ENCODE peak calls at places on chromosomes 4 and X, in six cellular contexts. One of them, this sample, is unnamed.

GRCh38 chr4:5128569-5128968 is 77.3 kb downstream of the STK32B start:
- DNase-seq in left ventricle myocardium inferior: no peak
- DNase-seq in pancreas: no peak
- DNase-seq in psoas muscle: no peak
- DNase-seq in cardiac muscle cell: no peak
- DNase-seq in fibroblast of lung: no peak
- DNase-seq in this sample: no peak

GRCh38 chr4:176188654-176189053 is 6.7 kb downstream of the SPATA4 start:
- DNase-seq in fibroblast of lung: no peak
- DNase-seq in cardiac muscle cell: no peak
- DNase-seq in left ventricle myocardium inferior: no peak
- DNase-seq in psoas muscle: no peak
- DNase-seq in pancreas: no peak
- DNase-seq in this sample: no peak

GRCh38 chr4:80454040-80454439 is 118.5 kb downstream of the CFAP299 start:
- DNase-seq in left ventricle myocardium inferior: no peak
- DNase-seq in fibroblast of lung: no peak
- DNase-seq in pancreas: no peak
- DNase-seq in cardiac muscle cell: no peak
- DNase-seq in psoas muscle: no peak
- DNase-seq in this sample: no peak

GRCh38 chr4:113971706-113972360 is 7.6 kb downstream of the ARSJ start:
- DNase-seq in psoas muscle: no peak
- DNase-seq in pancreas: no peak
- DNase-seq in fibroblast of lung: peak
- DNase-seq in cardiac muscle cell: no peak
- DNase-seq in left ventricle myocardium inferior: no peak
- DNase-seq in this sample: no peak

GRCh38 chr4:19329077-19329476 is 922.6 kb upstream of the SLIT2 start:
- DNase-seq in psoas muscle: no peak
- DNase-seq in pancreas: no peak
- DNase-seq in cardiac muscle cell: no peak
- DNase-seq in fibroblast of lung: no peak
- DNase-seq in left ventricle myocardium inferior: no peak
- DNase-seq in this sample: no peak

GRCh38 chrX:136856527-136856926 is 24.0 kb downstream of the RBMX start:
- DNase-seq in psoas muscle: no peak
- DNase-seq in left ventricle myocardium inferior: no peak
- DNase-seq in pancreas: no peak
- DNase-seq in cardiac muscle cell: no peak
- DNase-seq in fibroblast of lung: no peak
- DNase-seq in this sample: no peak

GRCh38 chrX:103687073-103687695 is 685 bp upstream of the MORF4L2 start:
- DNase-seq in left ventricle myocardium inferior: peak
- DNase-seq in cardiac muscle cell: peak
- DNase-seq in pancreas: peak
- DNase-seq in psoas muscle: peak
- DNase-seq in fibroblast of lung: no peak
- DNase-seq in this sample: peak

GRCh38 chr4:122341906-122342305 is 36.9 kb upstream of the ADAD1 start:
- DNase-seq in cardiac muscle cell: no peak
- DNase-seq in psoas muscle: no peak
- DNase-seq in pancreas: no peak
- DNase-seq in fibroblast of lung: peak
- DNase-seq in left ventricle myocardium inferior: no peak
- DNase-seq in this sample: no peak

GRCh38 chr4:92101609-92102231 is 202.0 kb upstream of the GRID2 start:
- DNase-seq in psoas muscle: no peak
- DNase-seq in left ventricle myocardium inferior: no peak
- DNase-seq in fibroblast of lung: peak
- DNase-seq in pancreas: no peak
- DNase-seq in cardiac muscle cell: no peak
- DNase-seq in this sample: no peak

GRCh38 chr4:137226900-137227299 is 305.4 kb downstream of the PCDH18 start:
- DNase-seq in pancreas: no peak
- DNase-seq in cardiac muscle cell: no peak
- DNase-seq in left ventricle myocardium inferior: no peak
- DNase-seq in fibroblast of lung: peak
- DNase-seq in psoas muscle: no peak
- DNase-seq in this sample: no peak

DNA sequence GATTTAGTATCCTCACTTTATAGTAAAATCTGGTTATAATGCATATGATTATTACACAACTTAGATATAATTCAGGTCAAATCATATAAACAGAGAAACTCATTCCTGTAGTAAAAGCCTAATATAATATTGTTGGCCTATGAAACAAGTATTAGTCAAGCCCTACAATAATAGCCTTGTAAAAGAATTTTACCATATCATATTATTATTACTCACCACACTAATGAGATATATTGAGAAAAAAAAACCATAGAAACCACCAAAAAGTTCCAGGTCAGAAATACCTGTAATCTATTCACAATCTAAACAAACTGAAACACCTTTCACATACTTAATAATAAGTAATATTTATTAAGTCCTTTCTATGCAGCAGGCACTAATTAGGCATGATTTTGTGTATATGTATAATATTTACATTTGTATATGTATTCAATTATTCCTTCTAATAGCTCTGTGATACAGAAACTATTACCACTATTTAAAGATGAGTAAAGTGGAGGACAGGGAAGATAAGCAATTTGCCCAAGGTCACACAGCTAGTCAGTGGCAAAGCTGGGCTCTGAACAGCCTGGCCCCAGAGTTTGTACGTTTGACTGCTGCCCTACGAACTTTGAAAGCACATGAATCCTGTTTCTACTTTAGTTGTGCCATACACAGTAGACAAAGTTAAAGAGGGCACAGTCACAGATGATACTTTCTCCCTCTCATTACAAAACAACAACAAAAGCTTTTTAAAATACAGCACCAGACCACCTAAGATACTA is 9.0 kb downstream of the ZNF827 start:
- DNase-seq in cardiac muscle cell: peak
- DNase-seq in fibroblast of lung: no peak
- DNase-seq in pancreas: no peak
- DNase-seq in left ventricle myocardium inferior: no peak
- DNase-seq in psoas muscle: no peak
- DNase-seq in this sample: no peak
- H3K4me3 ChIP-seq in cardiac muscle cell: no peak
- H3K4me3 ChIP-seq in fibroblast of lung: no peak
- H3K4me3 ChIP-seq in pancreas: no peak
- H3K4me3 ChIP-seq in left ventricle myocardium inferior: no peak
- H3K4me3 ChIP-seq in psoas muscle: peak
- H3K4me3 ChIP-seq in this sample: no peak

GRCh38 chr4:82500830-82501229 is 61.0 kb downstream of the TMEM150C start:
- DNase-seq in left ventricle myocardium inferior: no peak
- DNase-seq in fibroblast of lung: no peak
- DNase-seq in pancreas: no peak
- DNase-seq in cardiac muscle cell: no peak
- DNase-seq in psoas muscle: no peak
- DNase-seq in this sample: no peak
- H3K27ac ChIP-seq in left ventricle myocardium inferior: no peak
- H3K27ac ChIP-seq in fibroblast of lung: no peak
- H3K27ac ChIP-seq in pancreas: no peak
- H3K27ac ChIP-seq in cardiac muscle cell: no peak
- H3K27ac ChIP-seq in psoas muscle: no peak
- H3K27ac ChIP-seq in this sample: no peak

GRCh38 chr4:15012017-15012788 is 9.9 kb downstream of the CPEB2 start:
- DNase-seq in pancreas: no peak
- DNase-seq in fibroblast of lung: no peak
- DNase-seq in psoas muscle: no peak
- DNase-seq in left ventricle myocardium inferior: no peak
- DNase-seq in cardiac muscle cell: no peak
- DNase-seq in this sample: no peak

GRCh38 chr4:15010038-15010585 is 7.8 kb downstream of the CPEB2 start:
- DNase-seq in pancreas: no peak
- DNase-seq in psoas muscle: no peak
- DNase-seq in left ventricle myocardium inferior: no peak
- DNase-seq in fibroblast of lung: no peak
- DNase-seq in cardiac muscle cell: peak
- DNase-seq in this sample: no peak

GRCh38 chr4:15013585-15013984 is 11.3 kb downstream of the CPEB2 start:
- DNase-seq in left ventricle myocardium inferior: no peak
- DNase-seq in cardiac muscle cell: no peak
- DNase-seq in fibroblast of lung: peak
- DNase-seq in pancreas: no peak
- DNase-seq in psoas muscle: no peak
- DNase-seq in this sample: no peak

GRCh38 chr4:15007201-15007600 is 4.9 kb downstream of the CPEB2 start:
- DNase-seq in fibroblast of lung: no peak
- DNase-seq in psoas muscle: no peak
- DNase-seq in pancreas: no peak
- DNase-seq in cardiac muscle cell: no peak
- DNase-seq in left ventricle myocardium inferior: no peak
- DNase-seq in this sample: no peak

GRCh38 chr4:15011166-15011565 is 8.9 kb downstream of the CPEB2 start:
- DNase-seq in cardiac muscle cell: no peak
- DNase-seq in fibroblast of lung: no peak
- DNase-seq in pancreas: no peak
- DNase-seq in left ventricle myocardium inferior: no peak
- DNase-seq in psoas muscle: no peak
- DNase-seq in this sample: no peak
- H3K4me3 ChIP-seq in cardiac muscle cell: no peak
- H3K4me3 ChIP-seq in fibroblast of lung: no peak
- H3K4me3 ChIP-seq in pancreas: no peak
- H3K4me3 ChIP-seq in left ventricle myocardium inferior: no peak
- H3K4me3 ChIP-seq in psoas muscle: no peak
- H3K4me3 ChIP-seq in this sample: no peak

DNA sequence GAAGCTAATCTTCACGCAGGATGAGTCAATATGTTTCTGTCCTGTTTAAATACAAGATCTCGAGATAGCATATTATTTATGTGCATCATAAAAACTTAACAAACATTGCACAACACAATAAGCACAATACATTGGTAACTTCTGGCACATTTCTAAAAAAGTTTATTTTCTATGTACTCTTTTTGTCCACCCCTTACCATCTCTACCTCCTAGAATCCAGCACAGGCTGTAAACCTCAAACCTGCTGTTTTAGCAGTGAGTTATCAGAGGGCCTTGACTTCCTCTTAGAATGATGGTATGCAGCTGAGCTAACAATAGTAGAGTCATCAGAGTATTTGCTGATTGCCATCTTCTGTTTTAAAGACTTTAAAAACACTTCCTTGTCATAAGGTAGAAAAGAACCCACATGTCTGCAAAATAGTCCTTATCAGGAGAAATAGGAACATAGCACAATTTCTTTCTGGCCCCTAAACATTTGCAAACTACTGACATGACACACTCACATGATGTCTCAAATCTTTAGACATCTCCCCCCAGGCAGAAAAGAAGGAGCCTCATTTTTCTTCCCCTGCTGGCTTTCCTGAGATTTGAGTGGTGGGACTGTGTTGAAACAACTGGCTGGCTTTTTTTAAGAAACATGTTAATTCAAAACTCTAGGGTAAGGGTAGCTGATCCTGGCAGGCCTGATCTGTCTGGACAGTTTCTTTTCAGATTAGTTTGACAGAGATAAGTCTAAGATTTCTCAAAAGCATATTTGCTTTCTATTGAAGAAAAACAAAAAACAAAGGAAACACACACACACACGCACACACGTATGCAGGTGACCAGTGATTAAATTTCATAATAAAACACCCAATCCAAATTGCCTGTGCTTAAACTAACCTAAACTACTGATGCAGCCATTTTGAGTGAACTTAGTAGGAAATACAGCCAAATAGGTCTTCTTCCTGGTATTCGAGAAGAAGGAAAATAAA is 10.3 kb upstream of the CCNG2 start:
- DNase-seq in left ventricle myocardium inferior: no peak
- DNase-seq in fibroblast of lung: no peak
- DNase-seq in pancreas: no peak
- DNase-seq in psoas muscle: no peak
- DNase-seq in cardiac muscle cell: no peak
- DNase-seq in this sample: no peak
- H3K27ac ChIP-seq in left ventricle myocardium inferior: no peak
- H3K27ac ChIP-seq in fibroblast of lung: no peak
- H3K27ac ChIP-seq in pancreas: no peak
- H3K27ac ChIP-seq in psoas muscle: no peak
- H3K27ac ChIP-seq in cardiac muscle cell: peak
- H3K27ac ChIP-seq in this sample: no peak